ENCODE peak calls at places on chromosomes 13 and 19, in five cellular contexts. X is H1, W is neuronal stem cell, C is IMR-90, A is H9. E is an unnamed sample.

GRCh38 chr19:54168174-54168917 is 4.6 kb downstream of the TMC4 start:
- DNase-seq in W (peak; percentile 86), C (peak; percentile 73), A (peak; percentile 95), X (peak; percentile 100), E (peak; percentile 91)

GRCh38 chr13:109191422-109191821 is 562.0 kb downstream of the MYO16 start:
- DNase-seq in W (no peak), C (no peak), X (no peak), A (no peak), E (no peak)

GRCh38 chr13:44024496-44025155 is 144.9 kb downstream of the LACC1 start:
- DNase-seq in X (no peak), A (no peak), W (no peak), C (no peak), E (no peak)

GRCh38 chr19:50461066-50461875 is 15.0 kb upstream of the EMC10 start:
- DNase-seq in X (peak; percentile 84), A (peak; percentile 81), C (peak; percentile 64), W (peak; percentile 71), E (peak; percentile 72)

GRCh38 chr19:57872450-57872849 is 16.4 kb downstream of the ZNF814 start:
- DNase-seq in W (no peak), C (no peak), X (no peak), A (no peak), E (peak; percentile 34)

GRCh38 chr13:21232196-21232595 is 55.7 kb downstream of the MRPL57 start:
- DNase-seq in W (no peak), A (no peak), X (no peak), C (peak; percentile 34), E (no peak)

GRCh38 chr19:29843180-29844051 is 31.6 kb downstream of the CCNE1 start:
- DNase-seq in X (peak; percentile 63), C (no peak), W (peak; percentile 17), A (peak; percentile 58), E (peak; percentile 71)

GRCh38 chr13:77729502-77730221 is 32.2 kb downstream of the SLAIN1 start:
- DNase-seq in X (no peak), C (no peak), W (no peak), A (no peak), E (no peak)

GRCh38 chr13:97165527-97166425 is 56.4 kb upstream of the MBNL2 start:
- DNase-seq in A (no peak), C (no peak), X (no peak), W (no peak), E (peak; percentile 17)

GRCh38 chr19:50823389-50824042 is at the start of gene KLK1:
- DNase-seq in C (no peak), A (no peak), W (no peak), X (no peak), E (no peak)

GRCh38 chr19:40613669-40614594 is 12.8 kb downstream of the LTBP4 start:
- DNase-seq in X (peak; percentile 88), C (peak; percentile 72), W (no peak), A (peak; percentile 92), E (peak; percentile 96)

GRCh38 chr19:43439183-43440063 is 24.7 kb downstream of the TEX101 start:
- DNase-seq in C (no peak), X (no peak), A (no peak), W (no peak), E (no peak)

GRCh38 chr19:18319591-18320135 is 3.2 kb downstream of the LSM4 start:
- DNase-seq in X (no peak), W (no peak), A (no peak), C (no peak), E (no peak)

DNA sequence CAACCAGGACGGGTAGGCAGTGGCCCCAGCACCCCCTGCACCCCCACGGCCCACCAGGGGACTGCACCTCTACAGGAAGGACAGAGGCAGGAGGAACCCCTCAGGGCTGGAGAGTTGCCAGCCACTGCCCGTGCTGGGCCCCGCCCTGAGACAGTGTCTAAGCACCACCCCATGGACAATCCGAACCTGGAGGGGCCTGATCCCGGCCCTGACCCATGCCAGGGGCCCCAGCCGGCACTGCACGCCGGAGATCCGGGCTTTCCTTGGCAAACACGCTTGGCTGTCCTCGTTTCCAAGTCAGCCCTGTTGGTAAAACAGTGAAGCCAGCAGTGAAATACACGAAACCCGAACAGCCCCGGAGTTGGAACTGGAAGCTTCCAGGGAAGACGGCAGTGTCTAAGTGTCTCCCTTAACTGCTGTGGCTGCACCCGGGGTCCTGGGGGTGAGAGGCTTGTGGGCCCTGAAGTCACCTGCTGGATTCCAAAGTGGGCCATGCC is 31.1 kb downstream of the RASA3 start:
- DNase-seq in A (no peak), W (no peak), C (no peak), X (no peak), E (no peak)
- H2BK15ac ChIP-seq in A (no peak overlapping the region), W (peak overlapping the region; percentile 55), C (no peak overlapping the region), X (no peak overlapping the region), E (no peak overlapping the region)

GRCh38 chr19:16197188-16197621 is 506 bp upstream of the AP1M1 start:
- DNase-seq in X (no peak), C (peak; percentile 92), A (no peak), W (no peak), E (peak; percentile 10)
- H2BK15ac ChIP-seq in X (no peak overlapping the region), C (peak overlapping the region; percentile 57), A (no peak overlapping the region), W (no peak overlapping the region), E (no peak overlapping the region)

DNA sequence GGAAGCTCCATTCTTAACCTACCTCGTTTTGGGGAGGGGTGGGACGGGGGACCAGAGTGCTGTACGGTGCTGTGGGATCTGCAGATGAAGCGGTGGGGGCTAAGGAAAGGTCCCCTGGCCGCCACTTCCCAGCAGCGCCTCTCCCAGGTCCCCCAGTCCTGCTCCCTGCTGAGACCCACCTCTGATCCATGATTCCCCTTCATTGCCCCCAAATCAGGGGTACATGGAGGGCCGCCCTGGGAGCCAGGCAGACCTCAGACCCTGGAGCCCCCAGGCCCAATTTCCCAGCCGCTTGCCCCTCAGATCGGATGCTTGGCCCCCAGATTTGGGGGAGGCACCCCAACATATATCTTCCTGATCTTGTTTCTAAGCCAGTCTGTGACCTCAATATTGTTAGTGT is 3.8 kb upstream of the FAM98C start:
- DNase-seq in C (no peak), X (no peak), A (no peak), W (no peak), E (no peak)
- H2BK15ac ChIP-seq in C (no peak overlapping the region), X (no peak overlapping the region), A (no peak overlapping the region), W (no peak overlapping the region), E (no peak overlapping the region)

DNA sequence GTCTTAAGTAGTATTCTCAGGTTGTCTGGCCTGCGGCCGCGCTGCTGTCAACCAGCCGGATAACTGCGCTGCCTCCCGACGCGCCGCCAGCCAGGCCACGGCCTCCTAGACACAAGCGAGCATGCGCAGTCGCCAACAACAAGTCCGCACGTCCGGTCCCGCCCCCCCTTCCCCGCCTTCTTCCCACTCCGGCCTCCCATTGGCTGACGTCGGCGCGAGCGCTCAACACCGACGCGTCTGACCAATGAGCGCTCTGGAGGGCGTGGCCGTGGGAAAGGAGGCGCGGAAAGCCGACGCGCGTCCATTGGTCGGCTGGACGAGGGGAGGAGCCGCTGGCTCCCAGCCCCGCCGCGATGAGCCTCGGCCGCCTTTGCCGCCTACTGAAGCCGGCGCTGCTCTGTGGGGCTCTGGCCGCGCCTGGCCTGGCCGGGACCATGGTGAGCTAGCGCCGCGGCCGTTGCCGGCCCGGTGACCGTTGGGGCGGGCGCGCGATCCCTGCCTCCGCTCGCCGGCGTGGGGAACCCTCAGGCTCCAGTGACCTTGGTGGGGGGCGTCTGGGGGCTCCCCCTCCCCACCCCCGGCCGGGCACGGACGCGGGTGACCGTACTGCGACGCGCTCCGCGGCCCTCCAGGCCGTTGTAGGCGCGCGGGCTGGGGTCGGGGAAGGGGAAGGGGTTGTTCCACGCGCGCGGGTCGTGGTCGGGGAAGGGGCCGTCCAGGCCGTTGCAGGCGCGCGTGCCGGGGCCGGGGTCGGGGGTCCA is at the start of gene GPX4:
- DNase-seq in X (peak; percentile 95), C (peak; percentile 99), W (peak; percentile 100), A (peak; percentile 99), E (peak; percentile 100)
- H2BK15ac ChIP-seq in X (no peak within 1 kb of the TSS), C (peak within 1 kb of the TSS; percentile 98), W (peak within 1 kb of the TSS; percentile 94), A (no peak within 1 kb of the TSS), E (no peak within 1 kb of the TSS)

GRCh38 chr13:98224557-98224956 is 47.5 kb upstream of the RNF113B start:
- DNase-seq in C (no peak), X (no peak), A (no peak), W (no peak), E (no peak)
- H2BK15ac ChIP-seq in C (no peak overlapping the region), X (no peak overlapping the region), A (no peak overlapping the region), W (no peak overlapping the region), E (no peak overlapping the region)

DNA sequence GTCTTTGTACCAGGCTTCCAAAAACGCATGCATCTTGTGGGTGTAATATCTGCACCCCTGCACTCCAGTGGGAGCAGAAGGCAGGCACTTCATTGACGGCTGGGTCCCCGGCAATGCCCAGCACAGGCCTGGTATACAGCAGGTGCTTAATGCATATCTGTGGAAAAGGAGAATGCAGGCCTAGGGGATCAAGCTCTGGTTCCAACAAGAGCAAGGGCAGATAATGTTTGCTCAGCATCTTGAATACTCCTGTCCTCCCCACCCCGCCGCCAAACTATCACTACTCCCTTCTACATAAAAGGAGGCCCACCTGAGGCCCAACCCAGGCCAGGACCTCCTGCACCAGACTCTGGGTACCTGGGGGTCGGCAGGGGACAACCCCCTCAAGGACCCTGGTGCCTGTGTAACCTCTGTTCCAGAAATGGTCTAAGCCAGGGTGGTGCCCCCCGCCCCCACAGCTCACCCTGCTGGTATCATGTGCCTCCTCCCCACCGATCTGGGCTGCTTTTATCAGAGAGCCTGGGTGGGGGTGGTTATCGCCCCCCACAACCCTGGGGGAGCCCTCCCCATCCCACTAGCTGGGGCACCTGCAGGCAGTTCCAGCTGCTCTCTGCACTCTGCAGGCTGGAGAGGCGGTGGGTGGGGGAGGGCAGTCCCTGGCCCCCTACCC is 4.8 kb downstream of the KLF16 start:
- DNase-seq in W (no peak), C (no peak), A (no peak), X (no peak), E (no peak)
- H2BK15ac ChIP-seq in W (peak overlapping the region; percentile 55), C (no peak overlapping the region), A (no peak overlapping the region), X (no peak overlapping the region), E (no peak overlapping the region)

GRCh38 chr19:31944286-31944685 is 401.1 kb upstream of the ZNF507 start:
- DNase-seq in W (no peak), A (no peak), X (no peak), C (no peak), E (no peak)
- H2BK15ac ChIP-seq in W (no peak overlapping the region), A (no peak overlapping the region), X (no peak overlapping the region), C (no peak overlapping the region), E (no peak overlapping the region)

DNA sequence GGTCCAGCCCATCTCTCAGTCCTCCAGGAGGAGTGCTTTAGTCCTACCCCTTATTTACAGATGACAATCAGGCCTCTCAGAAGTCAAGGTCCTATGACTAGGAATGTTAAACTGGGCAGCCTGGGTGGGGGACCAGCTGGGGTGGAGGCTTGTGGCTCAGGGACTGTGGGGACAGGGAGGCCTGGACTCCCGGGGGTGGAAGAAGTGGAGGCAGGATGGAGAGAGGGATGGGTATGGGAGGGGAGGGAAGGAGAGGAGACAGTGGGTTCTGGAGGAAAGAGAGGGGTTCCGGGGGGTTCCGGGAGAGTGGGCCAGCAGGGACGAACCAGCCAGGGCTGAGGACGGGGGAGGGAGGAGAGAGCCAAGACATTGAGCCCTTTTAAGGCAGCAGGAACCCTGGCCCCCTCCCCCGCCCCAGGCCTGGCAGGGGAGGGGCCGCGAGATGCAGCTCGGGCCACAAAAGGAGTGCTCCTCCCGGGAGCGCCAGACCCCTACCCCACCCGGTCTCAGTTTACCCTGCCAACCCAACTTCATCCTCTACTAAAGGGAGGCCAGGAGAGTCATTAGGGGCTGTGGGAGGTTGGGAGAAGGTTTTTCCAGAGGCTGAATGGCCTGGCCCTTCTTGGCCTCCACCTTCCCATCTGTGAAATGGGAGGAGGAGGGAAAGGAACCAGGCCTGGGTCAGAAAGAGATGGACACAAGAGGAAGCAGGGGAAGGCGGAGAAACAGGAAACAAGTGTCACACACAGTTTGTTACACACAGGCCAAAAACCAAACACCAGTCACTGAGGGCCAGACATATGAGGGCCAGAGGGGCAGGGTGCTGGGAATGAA is 1.6 kb downstream of the DMPK start:
- DNase-seq in W (no peak), A (no peak), X (no peak), C (no peak), E (no peak)
- H2BK15ac ChIP-seq in W (no peak overlapping the region), A (no peak overlapping the region), X (no peak overlapping the region), C (no peak overlapping the region), E (no peak overlapping the region)